ENCODE peak calls at places on chromosomes 12 and 14, in eight cellular contexts. Z is CD4-positive, alpha-beta T cell; P is neural crest cell; D is GM12878; J is lower leg skin; X is cardiac fibroblast; L is MCF 10A; Y is nephron progenitor cell. S is an unnamed sample.

GRCh38 chr14:24074625-24075484 is 3.5 kb downstream of the CPNE6 start:
- DNase-seq in Z (no peak), P (no peak), D (no peak), J (no peak), X (no peak), L (no peak), Y (no peak), S (no peak)

GRCh38 chr14:89681086-89682018 is 264.3 kb upstream of the FOXN3 start:
- DNase-seq in Z (no peak), P (no peak), D (peak), J (no peak), X (no peak), L (no peak), Y (no peak), S (no peak)

GRCh38 chr14:105738638-105739037 is 212.3 kb downstream of the TMEM121 start:
- DNase-seq in Z (no peak), P (no peak), D (no peak), J (no peak), X (no peak), L (no peak), Y (no peak), S (no peak)

GRCh38 chr12:104569348-104570173 is 112.8 kb downstream of the CHST11 start:
- DNase-seq in Z (no peak), P (no peak), D (peak), J (no peak), X (peak), L (no peak), Y (no peak), S (no peak)

GRCh38 chr14:64786296-64787149 is 82.3 kb downstream of the PLEKHG3 start:
- DNase-seq in Z (no peak), P (no peak), D (no peak), J (no peak), X (peak), L (peak), Y (no peak), S (no peak)

GRCh38 chr12:81626406-81626805 is 132.7 kb downstream of the PPFIA2 start:
- DNase-seq in Z (no peak), P (no peak), D (no peak), J (no peak), X (no peak), L (no peak), Y (no peak), S (no peak)

GRCh38 chr12:89417246-89417977 is 65.1 kb upstream of the DUSP6 start:
- DNase-seq in Z (no peak), P (no peak), D (no peak), J (no peak), X (peak), L (peak), Y (no peak), S (no peak)

GRCh38 chr14:26173581-26173980 is 424.3 kb downstream of the NOVA1 start:
- DNase-seq in Z (no peak), P (no peak), D (no peak), J (no peak), X (no peak), L (no peak), Y (no peak), S (no peak)

GRCh38 chr12:124391340-124392261 is 96.7 kb downstream of the RFLNA start:
- DNase-seq in Z (peak), P (no peak), D (peak), J (peak), X (no peak), L (peak), Y (no peak), S (no peak)

GRCh38 chr14:44791730-44792129 is 170.0 kb downstream of the KLHL28 start:
- DNase-seq in Z (no peak), P (no peak), D (no peak), J (no peak), X (no peak), L (no peak), Y (no peak), S (no peak)

GRCh38 chr12:29640589-29641345 is 143.0 kb downstream of the TMTC1 start:
- DNase-seq in Z (no peak), P (no peak), D (no peak), J (no peak), X (peak), L (peak), Y (peak), S (no peak)
- TF ChIP-seq CTCF in Z (no peak), P (no peak), D (no peak), J (no peak), X (peak), L (no peak), Y (no peak), S (no peak)

GRCh38 chr14:74290415-74290814 is 12.3 kb downstream of the ABCD4 start:
- DNase-seq in Z (no peak), P (no peak), D (no peak), J (no peak), X (peak), L (peak), Y (peak), S (no peak)
- TF ChIP-seq CTCF in Z (peak), P (peak), D (no peak), J (no peak), X (peak), L (peak), Y (peak), S (peak)

GRCh38 chr12:121740847-121741246 is 28.3 kb downstream of the TMEM120B start:
- DNase-seq in Z (no peak), P (no peak), D (no peak), J (no peak), X (no peak), L (no peak), Y (no peak), S (no peak)
- TF ChIP-seq CTCF in Z (no peak), P (no peak), D (no peak), J (no peak), X (no peak), L (no peak), Y (no peak), S (no peak)

GRCh38 chr12:102702447-102703114 is 214.5 kb downstream of the PAH start:
- DNase-seq in Z (no peak), P (peak), D (no peak), J (peak), X (peak), L (peak), Y (peak), S (no peak)
- TF ChIP-seq CTCF in Z (no peak), P (peak), D (peak), J (no peak), X (peak), L (peak), Y (peak), S (peak)

GRCh38 chr12:41663487-41664258 is 475.6 kb downstream of the PDZRN4 start:
- DNase-seq in Z (no peak), P (no peak), D (no peak), J (no peak), X (peak), L (peak), Y (no peak), S (no peak)
- TF ChIP-seq CTCF in Z (no peak), P (peak), D (no peak), J (no peak), X (peak), L (peak), Y (peak), S (peak)

DNA sequence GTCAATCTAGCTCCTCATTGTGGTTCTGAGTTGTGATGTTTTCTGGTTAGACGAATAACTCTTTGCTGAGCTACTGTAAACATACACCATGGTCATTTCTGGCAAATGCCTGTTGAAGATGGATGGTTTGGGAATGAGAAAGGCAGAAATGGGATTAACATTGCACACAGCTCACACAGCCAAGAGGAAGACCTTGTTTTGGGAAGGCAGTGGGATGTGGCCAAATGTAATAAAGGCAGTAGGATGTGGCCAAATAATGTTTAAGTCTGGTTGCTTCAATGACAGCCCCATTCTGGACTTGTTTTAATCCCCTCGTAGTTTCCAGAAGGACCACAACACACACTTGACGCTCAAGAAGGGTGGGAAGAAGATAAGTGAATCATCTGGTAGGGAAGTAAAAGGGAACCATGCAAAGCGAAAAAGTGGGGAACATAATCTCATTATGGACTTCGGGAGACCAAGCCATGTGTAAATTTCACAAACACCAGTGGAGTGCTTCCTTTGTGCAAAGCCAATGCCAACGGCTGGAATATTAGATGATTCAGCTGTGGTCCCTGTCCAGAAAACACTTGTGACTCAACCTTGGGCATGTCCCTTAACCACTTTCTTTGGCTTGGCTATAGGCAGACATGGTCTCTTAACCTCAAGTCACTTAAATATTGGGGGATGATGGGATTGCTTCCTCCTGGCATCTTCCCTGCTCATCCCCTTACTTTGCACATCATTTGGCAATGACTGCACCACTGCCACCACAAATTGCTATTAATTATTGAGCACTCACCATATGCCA is 284.4 kb upstream of the CRY1 start:
- DNase-seq in Z (no peak), P (no peak), D (no peak), J (no peak), X (no peak), L (no peak), Y (no peak), S (no peak)
- TF ChIP-seq CTCF in Z (no peak), P (no peak), D (no peak), J (no peak), X (no peak), L (no peak), Y (no peak), S (no peak)

GRCh38 chr12:66541446-66541845 is 137.4 kb downstream of the GRIP1 start:
- DNase-seq in Z (no peak), P (no peak), D (no peak), J (no peak), X (no peak), L (no peak), Y (no peak), S (no peak)

GRCh38 chr12:66538970-66539369 is 139.9 kb downstream of the GRIP1 start:
- DNase-seq in Z (no peak), P (no peak), D (no peak), J (no peak), X (no peak), L (no peak), Y (no peak), S (no peak)

GRCh38 chr12:66533767-66534166 is 145.1 kb downstream of the GRIP1 start:
- DNase-seq in Z (no peak), P (no peak), D (no peak), J (no peak), X (no peak), L (no peak), Y (no peak), S (no peak)

GRCh38 chr12:66537866-66538265 is 141.0 kb downstream of the GRIP1 start:
- DNase-seq in Z (no peak), P (no peak), D (no peak), J (no peak), X (no peak), L (no peak), Y (no peak), S (no peak)

GRCh38 chr12:66539451-66539850 is 139.4 kb downstream of the GRIP1 start:
- DNase-seq in Z (no peak), P (no peak), D (no peak), J (no peak), X (no peak), L (no peak), Y (no peak), S (no peak)
- TF ChIP-seq CTCF in Z (no peak), P (no peak), D (no peak), J (no peak), X (no peak), L (no peak), Y (no peak), S (no peak)

GRCh38 chr12:119925269-119925668 is 48.1 kb upstream of the CIT start:
- DNase-seq in Z (no peak), P (no peak), D (no peak), J (no peak), X (no peak), L (no peak), Y (no peak), S (no peak)
- TF ChIP-seq CTCF in Z (no peak), P (no peak), D (no peak), J (no peak), X (no peak), L (no peak), Y (no peak), S (no peak)

DNA sequence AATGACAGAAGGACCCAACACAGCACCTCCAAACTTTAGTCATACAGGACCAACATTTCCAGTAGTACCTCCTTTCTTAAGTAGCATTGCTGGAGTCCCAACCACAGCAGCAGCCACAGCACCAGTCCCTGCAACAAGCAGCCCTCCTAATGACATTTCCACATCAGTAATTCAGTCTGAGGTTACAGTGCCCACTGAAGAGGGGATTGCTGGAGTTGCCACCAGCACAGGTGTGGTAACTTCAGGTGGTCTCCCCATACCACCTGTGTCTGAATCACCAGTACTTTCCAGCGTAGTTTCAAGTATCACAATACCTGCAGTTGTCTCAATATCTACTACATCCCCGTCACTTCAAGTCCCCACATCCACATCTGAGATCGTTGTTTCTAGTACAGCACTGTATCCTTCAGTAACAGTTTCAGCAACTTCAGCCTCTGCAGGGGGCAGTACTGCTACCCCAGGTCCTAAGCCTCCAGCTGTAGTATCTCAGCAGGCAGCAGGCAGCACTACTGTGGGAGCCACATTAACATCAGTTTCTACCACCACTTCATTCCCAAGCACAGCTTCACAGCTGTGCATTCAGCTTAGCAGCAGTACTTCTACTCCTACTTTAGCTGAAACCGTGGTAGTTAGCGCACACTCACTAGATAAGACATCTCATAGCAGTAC is 64.6 kb downstream of the RAD52 start:
- DNase-seq in Z (no peak), P (no peak), D (no peak), J (no peak), X (no peak), L (no peak), Y (no peak), S (no peak)
- TF ChIP-seq CTCF in Z (no peak), P (no peak), D (no peak), J (no peak), X (no peak), L (no peak), Y (no peak), S (no peak)

S was measured in D721Med.